ENCODE peak calls at places on chromosomes 16 and 17, in nine cellular contexts. P is stomach, O is transverse colon, L is HepG2, I is esophagus muscularis mucosa, Y is H1, T is GM12878, D is suprapubic skin, Z is SK-N-SH. M is an unnamed sample.

GRCh38 chr17:29563816-29564215 is 3.0 kb downstream of the ABHD15 start:
- DNase-seq in Z (no peak), O (no peak), P (peak; percentile 20), I (no peak), T (no peak), Y (no peak), L (no peak), D (peak; percentile 53), M (no peak)

GRCh38 chr16:55487048-55487803 is 8.2 kb downstream of the MMP2 start:
- DNase-seq in D (peak; percentile 86), T (no peak), O (no peak), I (no peak), P (no peak), Y (no peak), L (no peak), Z (no peak), M (peak; percentile 90)

GRCh38 chr17:43398724-43399595 is at the start of gene ARL4D:
- DNase-seq in P (peak; percentile 91), O (peak; percentile 92), T (no peak), D (peak; percentile 96), L (peak; percentile 77), Z (peak; percentile 92), Y (no peak), I (peak; percentile 95), M (peak; percentile 97)

GRCh38 chr16:6247771-6248170 is 1084.9 kb upstream of the RBFOX1 start:
- DNase-seq in Z (no peak), P (no peak), T (no peak), D (no peak), I (no peak), O (no peak), Y (no peak), L (no peak), M (no peak)

GRCh38 chr17:64781394-64781793 is 119.3 kb upstream of the SMURF2 start:
- DNase-seq in D (peak; percentile 91), I (no peak), L (no peak), T (no peak), P (peak; percentile 67), Z (peak; percentile 62), O (peak; percentile 75), Y (no peak), M (peak; percentile 77)

GRCh38 chr16:69934044-69934443 is 17.1 kb upstream of the CLEC18A start:
- DNase-seq in P (no peak), D (peak; percentile 53), Z (no peak), L (no peak), O (no peak), T (no peak), Y (no peak), I (no peak), M (no peak)

GRCh38 chr16:73956592-73957495 is 339.8 kb upstream of the PSMD7 start:
- DNase-seq in O (peak; percentile 69), Z (peak; percentile 65), I (no peak), T (peak; percentile 2), D (no peak), Y (no peak), P (peak; percentile 54), L (peak; percentile 50), M (peak; percentile 73)

GRCh38 chr16:22898874-22899348 is 84.9 kb downstream of the HS3ST2 start:
- DNase-seq in Y (peak; percentile 68), Z (peak; percentile 73), D (peak; percentile 81), T (peak; percentile 1), L (peak; percentile 70), O (peak; percentile 78), P (peak; percentile 80), I (no peak), M (peak; percentile 81)

GRCh38 chr16:53614346-53614745 is 89.3 kb downstream of the RPGRIP1L start:
- DNase-seq in D (no peak), L (no peak), P (no peak), T (no peak), O (no peak), Y (no peak), I (no peak), Z (no peak), M (no peak)

GRCh38 chr17:36602030-36602737 is 801 bp downstream of the MRM1 start:
- DNase-seq in T (no peak), I (no peak), Z (no peak), P (no peak), L (no peak), D (no peak), Y (no peak), O (peak; percentile 32), M (no peak)

GRCh38 chr16:84836234-84836647 is 16.5 kb downstream of the CRISPLD2 start:
- DNase-seq in P (peak; percentile 51), Z (peak; percentile 42), T (no peak), D (peak; percentile 80), L (no peak), Y (peak; percentile 38), O (peak; percentile 73), I (peak; percentile 97), M (peak; percentile 98)

GRCh38 chr16:74448990-74449389 is 27.7 kb upstream of the CLEC18B start:
- DNase-seq in Z (no peak), O (peak; percentile 56), D (peak; percentile 77), P (peak; percentile 41), Y (no peak), L (no peak), I (peak; percentile 94), T (no peak), M (peak; percentile 87)

GRCh38 chr16:86806838-86807351 is 228.5 kb downstream of the FOXL1 start:
- DNase-seq in P (no peak), Y (no peak), Z (no peak), O (no peak), I (no peak), D (no peak), T (no peak), L (no peak), M (peak; percentile 38)

GRCh38 chr16:89586853-89587252 is 11.3 kb downstream of the CPNE7 start:
- DNase-seq in O (peak; percentile 54), Y (no peak), I (no peak), D (no peak), L (no peak), P (peak; percentile 57), T (no peak), Z (peak; percentile 74), M (no peak)

GRCh38 chr16:89583895-89584644 is 8.5 kb downstream of the CPNE7 start:
- DNase-seq in P (no peak), O (no peak), D (no peak), L (no peak), Z (no peak), T (no peak), I (no peak), Y (no peak), M (no peak)

GRCh38 chr16:89584768-89585549 is 9.4 kb downstream of the CPNE7 start:
- DNase-seq in Y (no peak), L (no peak), Z (peak; percentile 44), T (no peak), P (peak; percentile 55), O (no peak), D (no peak), I (no peak), M (no peak)

GRCh38 chr16:89588413-89589109 is 13.0 kb downstream of the CPNE7 start:
- DNase-seq in O (no peak), T (no peak), L (no peak), I (no peak), Z (no peak), P (no peak), Y (no peak), D (no peak), M (no peak)

GRCh38 chr16:89586218-89586617 is 10.7 kb downstream of the CPNE7 start:
- DNase-seq in I (no peak), D (no peak), L (no peak), O (no peak), Z (peak; percentile 35), T (no peak), Y (no peak), P (no peak), M (no peak)
- H3K4me1 ChIP-seq in I (no peaks in the 10 kb centered on the region), D (peaks cover 13% of the 10 kb centered on the region), L (peaks cover 50% of the 10 kb centered on the region), O (no peaks in the 10 kb centered on the region), Z (peaks cover 5% of the 10 kb centered on the region), T (no peaks in the 10 kb centered on the region), Y (no peaks in the 10 kb centered on the region), P (peaks cover 51% of the 10 kb centered on the region), M (no peaks in the 10 kb centered on the region)

GRCh38 chr17:45775576-45776011 is 8.5 kb upstream of the CRHR1 start:
- DNase-seq in Z (peak; percentile 86), P (peak; percentile 86), O (peak; percentile 18), Y (no peak), I (no peak), T (no peak), D (no peak), L (no peak), M (peak; percentile 76)
- TF ChIP-seq EP300 in Z (no peak), P (no peak), O (no peak), Y (no peak), I (no peak), T (no peak), D (no peak), L (no peak), M (no peak)

GRCh38 chr16:9300252-9300651 is 208.8 kb downstream of the HAPSTR1 start:
- DNase-seq in D (no peak), L (no peak), Y (no peak), Z (no peak), P (no peak), I (no peak), O (no peak), T (no peak), M (no peak)
- TF ChIP-seq POLR2AphosphoS5 in D (no peak), L (no peak), Y (no peak), Z (no peak), P (no peak), I (no peak), O (no peak), T (no peak), M (no peak)

DNA sequence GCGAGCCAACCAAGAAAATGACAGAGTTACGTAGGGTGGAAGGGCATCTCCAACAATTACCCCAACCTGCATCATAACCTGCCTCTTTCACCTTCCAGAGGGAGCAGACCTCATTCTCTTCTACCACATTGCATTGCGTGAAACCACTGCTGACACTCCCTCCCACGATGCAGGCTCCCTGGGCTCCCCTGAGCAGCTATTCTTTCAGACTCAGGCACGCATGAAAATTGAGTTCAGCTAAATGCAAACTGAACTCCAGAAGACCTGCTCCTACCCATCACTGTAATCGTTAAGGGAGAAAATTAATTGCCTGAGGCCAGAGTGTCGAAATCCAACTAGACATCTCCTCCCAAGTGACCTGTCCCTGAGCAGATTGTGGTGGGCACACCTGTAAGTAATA is 186.0 kb downstream of the GRIN2A start:
- DNase-seq in Y (no peak), D (no peak), O (no peak), Z (no peak), P (no peak), I (no peak), T (no peak), L (no peak), M (no peak)
- H3K4me1 ChIP-seq in Y (no peaks in the 10 kb centered on the region), D (no peaks in the 10 kb centered on the region), O (no peaks in the 10 kb centered on the region), Z (no peaks in the 10 kb centered on the region), P (no peaks in the 10 kb centered on the region), I (no peaks in the 10 kb centered on the region), T (no peaks in the 10 kb centered on the region), L (no peaks in the 10 kb centered on the region), M (no peaks in the 10 kb centered on the region)

GRCh38 chr17:69404398-69404797 is 10.1 kb upstream of the MAP2K6 start:
- DNase-seq in P (no peak), O (no peak), D (no peak), T (no peak), L (no peak), Z (no peak), Y (no peak), I (no peak), M (no peak)
- TF ChIP-seq EP300 in P (no peak), O (no peak), D (no peak), T (no peak), L (no peak), Z (no peak), Y (no peak), I (no peak), M (no peak)